ENCODE peak calls at places on chromosomes 4 and X, in four cellular contexts. One of them, this sample, is unnamed.

GRCh38 chr4:53196872-53197759 is 168.7 kb downstream of the SCFD2 start:
- DNase-seq in memory B cell: peak; percentile 57
- DNase-seq in neural crest cell: no peak
- DNase-seq in smooth muscle cell of the brain vasculature: peak; percentile 85
- DNase-seq in this sample: no peak

GRCh38 chr4:91207535-91207934 is 1080.3 kb downstream of the CCSER1 start:
- DNase-seq in neural crest cell: no peak
- DNase-seq in smooth muscle cell of the brain vasculature: no peak
- DNase-seq in memory B cell: no peak
- DNase-seq in this sample: no peak

GRCh38 chr4:70701271-70701670 is 12.9 kb downstream of the UTP3 start:
- DNase-seq in neural crest cell: no peak
- DNase-seq in smooth muscle cell of the brain vasculature: no peak
- DNase-seq in memory B cell: no peak
- DNase-seq in this sample: no peak

GRCh38 chr4:34318773-34319172 is 1925.5 kb downstream of the ARAP2 start:
- DNase-seq in memory B cell: no peak
- DNase-seq in neural crest cell: no peak
- DNase-seq in smooth muscle cell of the brain vasculature: no peak
- DNase-seq in this sample: no peak

GRCh38 chr4:41763741-41764140 is 15.2 kb upstream of the PHOX2B start:
- DNase-seq in neural crest cell: no peak
- DNase-seq in memory B cell: no peak
- DNase-seq in smooth muscle cell of the brain vasculature: no peak
- DNase-seq in this sample: no peak

GRCh38 chrX:18617351-18617750 is 54.6 kb downstream of the RS1 start:
- DNase-seq in smooth muscle cell of the brain vasculature: no peak
- DNase-seq in memory B cell: no peak
- DNase-seq in neural crest cell: no peak
- DNase-seq in this sample: no peak

GRCh38 chr4:96035727-96036126 is 195.8 kb downstream of the PDHA2 start:
- DNase-seq in memory B cell: no peak
- DNase-seq in neural crest cell: no peak
- DNase-seq in smooth muscle cell of the brain vasculature: no peak
- DNase-seq in this sample: peak; percentile 23

GRCh38 chrX:63754141-63754859 is 30.7 kb downstream of the ARHGEF9 start:
- DNase-seq in memory B cell: no peak
- DNase-seq in smooth muscle cell of the brain vasculature: no peak
- DNase-seq in neural crest cell: no peak
- DNase-seq in this sample: no peak

GRCh38 chr4:22643952-22644351 is 48.8 kb upstream of the GBA3 start:
- DNase-seq in memory B cell: no peak
- DNase-seq in neural crest cell: no peak
- DNase-seq in smooth muscle cell of the brain vasculature: no peak
- DNase-seq in this sample: no peak

GRCh38 chrX:72021975-72022374 is 109.7 kb downstream of the RTL5 start:
- DNase-seq in neural crest cell: no peak
- DNase-seq in memory B cell: no peak
- DNase-seq in smooth muscle cell of the brain vasculature: no peak
- DNase-seq in this sample: peak; percentile 34

GRCh38 chrX:20001615-20002014 is 10.8 kb upstream of the BCLAF3 start:
- DNase-seq in neural crest cell: no peak
- DNase-seq in smooth muscle cell of the brain vasculature: no peak
- DNase-seq in memory B cell: no peak
- DNase-seq in this sample: no peak

GRCh38 chr4:88742561-88742960 is 44.9 kb upstream of the NAP1L5 start:
- DNase-seq in memory B cell: no peak
- DNase-seq in smooth muscle cell of the brain vasculature: no peak
- DNase-seq in neural crest cell: no peak
- DNase-seq in this sample: no peak

GRCh38 chr4:185865901-185866328 is 53.9 kb upstream of the SORBS2 start:
- DNase-seq in neural crest cell: no peak
- DNase-seq in memory B cell: no peak
- DNase-seq in smooth muscle cell of the brain vasculature: no peak
- DNase-seq in this sample: no peak

GRCh38 chr4:181971973-181972372 is 271.2 kb upstream of the TENM3 start:
- DNase-seq in memory B cell: no peak
- DNase-seq in neural crest cell: no peak
- DNase-seq in smooth muscle cell of the brain vasculature: no peak
- DNase-seq in this sample: no peak

GRCh38 chrX:72621619-72622485 is 49.2 kb upstream of the HDAC8 start:
- DNase-seq in neural crest cell: no peak
- DNase-seq in smooth muscle cell of the brain vasculature: no peak
- DNase-seq in memory B cell: no peak
- DNase-seq in this sample: no peak

GRCh38 chr4:150176559-150176958 is 98.3 kb downstream of the DCLK2 start:
- DNase-seq in neural crest cell: no peak
- DNase-seq in smooth muscle cell of the brain vasculature: no peak
- DNase-seq in memory B cell: no peak
- DNase-seq in this sample: no peak

GRCh38 chr4:104986306-104986705 is 160.4 kb upstream of the TET2 start:
- DNase-seq in memory B cell: no peak
- DNase-seq in smooth muscle cell of the brain vasculature: no peak
- DNase-seq in neural crest cell: no peak
- DNase-seq in this sample: no peak

GRCh38 chrX:68432648-68433047 is 647 bp downstream of the OPHN1 start:
- DNase-seq in smooth muscle cell of the brain vasculature: no peak
- DNase-seq in memory B cell: no peak
- DNase-seq in neural crest cell: peak; percentile 1
- DNase-seq in this sample: peak; percentile 7

GRCh38 chr4:159075531-159075932 is 27.3 kb upstream of the RAPGEF2 start:
- DNase-seq in memory B cell: no peak
- DNase-seq in smooth muscle cell of the brain vasculature: no peak
- DNase-seq in neural crest cell: no peak
- DNase-seq in this sample: no peak

GRCh38 chr4:7845493-7846124 is 94.1 kb downstream of the AFAP1 start:
- DNase-seq in smooth muscle cell of the brain vasculature: no peak
- DNase-seq in neural crest cell: no peak
- DNase-seq in memory B cell: no peak
- DNase-seq in this sample: peak; percentile 74

GRCh38 chrX:153449306-153450113 is 3.7 kb upstream of the TREX2 start:
- DNase-seq in memory B cell: no peak
- DNase-seq in neural crest cell: no peak
- DNase-seq in smooth muscle cell of the brain vasculature: no peak
- DNase-seq in this sample: no peak

GRCh38 chrX:132004728-132005127 is 18.4 kb upstream of the STK26 start:
- DNase-seq in memory B cell: no peak
- DNase-seq in neural crest cell: no peak
- DNase-seq in smooth muscle cell of the brain vasculature: no peak
- DNase-seq in this sample: peak; percentile 16

GRCh38 chr4:109730294-109731051 is 603 bp upstream of the PLA2G12A start:
- DNase-seq in memory B cell: no peak
- DNase-seq in neural crest cell: peak; percentile 42
- DNase-seq in smooth muscle cell of the brain vasculature: peak; percentile 24
- DNase-seq in this sample: peak; percentile 73

GRCh38 chrX:7385131-7385530 is 237.2 kb upstream of the PUDP start:
- DNase-seq in smooth muscle cell of the brain vasculature: no peak
- DNase-seq in memory B cell: no peak
- DNase-seq in neural crest cell: no peak
- DNase-seq in this sample: no peak

GRCh38 chrX:153582896-153583295 is 16.0 kb downstream of the CCNQ start:
- DNase-seq in smooth muscle cell of the brain vasculature: no peak
- DNase-seq in neural crest cell: peak; percentile 16
- DNase-seq in memory B cell: peak; percentile 69
- DNase-seq in this sample: peak; percentile 86

GRCh38 chrX:137362583-137362982 is 203.3 kb upstream of the ZIC3 start:
- DNase-seq in memory B cell: no peak
- DNase-seq in smooth muscle cell of the brain vasculature: no peak
- DNase-seq in neural crest cell: no peak
- DNase-seq in this sample: no peak

GRCh38 chr4:7347981-7348380 is 86.7 kb downstream of the PSAPL1 start:
- DNase-seq in neural crest cell: no peak
- DNase-seq in smooth muscle cell of the brain vasculature: no peak
- DNase-seq in memory B cell: no peak
- DNase-seq in this sample: no peak

GRCh38 chrX:103794117-103794516 is 17.5 kb downstream of the PLP1 start:
- DNase-seq in neural crest cell: no peak
- DNase-seq in memory B cell: no peak
- DNase-seq in smooth muscle cell of the brain vasculature: no peak
- DNase-seq in this sample: no peak

GRCh38 chr4:121968859-121969258 is 17.0 kb upstream of the TRPC3 start:
- DNase-seq in neural crest cell: no peak
- DNase-seq in smooth muscle cell of the brain vasculature: no peak
- DNase-seq in memory B cell: no peak
- DNase-seq in this sample: no peak

GRCh38 chrX:154431321-154431720 is 2.8 kb downstream of the ATP6AP1 start:
- DNase-seq in memory B cell: no peak
- DNase-seq in neural crest cell: no peak
- DNase-seq in smooth muscle cell of the brain vasculature: no peak
- DNase-seq in this sample: no peak

GRCh38 chr4:41209187-41209586 is 5.2 kb downstream of the APBB2 start:
- DNase-seq in smooth muscle cell of the brain vasculature: no peak
- DNase-seq in neural crest cell: no peak
- DNase-seq in memory B cell: no peak
- DNase-seq in this sample: no peak

GRCh38 chr4:24730256-24731001 is 64.9 kb upstream of the SOD3 start:
- DNase-seq in smooth muscle cell of the brain vasculature: no peak
- DNase-seq in memory B cell: no peak
- DNase-seq in neural crest cell: no peak
- DNase-seq in this sample: peak; percentile 79

GRCh38 chrX:33138677-33139249 is 72.6 kb downstream of the DMD start:
- DNase-seq in smooth muscle cell of the brain vasculature: no peak
- DNase-seq in neural crest cell: no peak
- DNase-seq in memory B cell: no peak
- DNase-seq in this sample: no peak

GRCh38 chr4:166502660-166503059 is 629.6 kb downstream of the TLL1 start:
- DNase-seq in neural crest cell: no peak
- DNase-seq in memory B cell: no peak
- DNase-seq in smooth muscle cell of the brain vasculature: no peak
- DNase-seq in this sample: no peak

GRCh38 chrX:80014141-80014940 is at the start of gene TBX22:
- DNase-seq in memory B cell: no peak
- DNase-seq in neural crest cell: no peak
- DNase-seq in smooth muscle cell of the brain vasculature: no peak
- DNase-seq in this sample: no peak

GRCh38 chr4:43357252-43357974 is 464.9 kb downstream of the GRXCR1 start:
- DNase-seq in memory B cell: no peak
- DNase-seq in neural crest cell: no peak
- DNase-seq in smooth muscle cell of the brain vasculature: no peak
- DNase-seq in this sample: no peak

GRCh38 chr4:6777636-6778281 is 4.8 kb upstream of the KIAA0232 start:
- DNase-seq in memory B cell: no peak
- DNase-seq in smooth muscle cell of the brain vasculature: no peak
- DNase-seq in neural crest cell: no peak
- DNase-seq in this sample: no peak

GRCh38 chr4:20432098-20432497 is 180.4 kb downstream of the SLIT2 start:
- DNase-seq in smooth muscle cell of the brain vasculature: no peak
- DNase-seq in memory B cell: no peak
- DNase-seq in neural crest cell: no peak
- DNase-seq in this sample: no peak

GRCh38 chrX:54776987-54777672 is 20.9 kb downstream of the ITIH6 start:
- DNase-seq in smooth muscle cell of the brain vasculature: no peak
- DNase-seq in memory B cell: no peak
- DNase-seq in neural crest cell: no peak
- DNase-seq in this sample: no peak

This sample was measured in WERI-Rb-1.